ENCODE peak calls at places on chromosomes 6 and 20, in nine cellular contexts. J, I, U, O, N, E, G, H and L are unnamed samples.

GRCh38 chr6:79841577-79842381 is 105.6 kb downstream of the ELOVL4 start:
- DNase-seq in J (no peak), I (peak; percentile 24), U (no peak), O (peak; percentile 23), N (no peak), E (no peak), G (peak; percentile 15), H (no peak), L (no peak)

GRCh38 chr20:25000268-25000801 is 7.8 kb upstream of the APMAP start:
- DNase-seq in J (no peak), I (peak; percentile 94), U (no peak), O (no peak), N (peak; percentile 75), E (peak; percentile 68), G (no peak), H (peak; percentile 55), L (peak; percentile 89)

GRCh38 chr20:2470051-2470431 is 548 bp downstream of the SNRPB start:
- DNase-seq in J (peak; percentile 55), I (peak; percentile 76), U (no peak), O (peak; percentile 53), N (peak; percentile 68), E (peak; percentile 54), G (peak; percentile 36), H (peak; percentile 54), L (peak; percentile 54)

GRCh38 chr20:58850693-58851174 is at the start of gene GNAS-AS1:
- DNase-seq in J (peak; percentile 93), I (peak; percentile 82), U (no peak), O (peak; percentile 83), N (peak; percentile 93), E (peak; percentile 87), G (peak; percentile 95), H (peak; percentile 83), L (peak; percentile 63)

GRCh38 chr6:158850807-158851115 is 31.6 kb upstream of the EZR start:
- DNase-seq in J (no peak), I (peak; percentile 78), U (no peak), O (no peak), N (peak; percentile 24), E (no peak), G (no peak), H (no peak), L (no peak)

GRCh38 chr6:143964667-143965066 is 43.4 kb downstream of the PLAGL1 start:
- DNase-seq in J (no peak), I (no peak), U (no peak), O (no peak), N (no peak), E (no peak), G (peak; percentile 75), H (peak; percentile 57), L (no peak)

GRCh38 chr6:126118058-126118759 is 131.9 kb downstream of the TRMT11 start:
- DNase-seq in J (no peak), I (peak; percentile 29), U (no peak), O (no peak), N (peak; percentile 63), E (peak; percentile 63), G (no peak), H (no peak), L (no peak)

GRCh38 chr6:1667012-1667804 is 57.5 kb downstream of the FOXC1 start:
- DNase-seq in J (no peak), I (no peak), U (no peak), O (no peak), N (peak; percentile 8), E (peak; percentile 10), G (no peak), H (peak; percentile 58), L (no peak)

GRCh38 chr20:37419307-37419706 is 73.4 kb downstream of the SRC start:
- DNase-seq in J (no peak), I (no peak), U (no peak), O (no peak), N (no peak), E (no peak), G (no peak), H (no peak), L (no peak)

GRCh38 chr20:37420610-37421009 is 74.7 kb downstream of the SRC start:
- DNase-seq in J (no peak), I (no peak), U (no peak), O (no peak), N (no peak), E (no peak), G (no peak), H (no peak), L (no peak)

GRCh38 chr20:37421060-37421639 is 75.2 kb downstream of the SRC start:
- DNase-seq in J (no peak), I (no peak), U (no peak), O (no peak), N (no peak), E (no peak), G (no peak), H (no peak), L (no peak)

GRCh38 chr20:37418591-37418990 is 72.7 kb downstream of the SRC start:
- DNase-seq in J (no peak), I (peak; percentile 50), U (no peak), O (no peak), N (no peak), E (no peak), G (no peak), H (no peak), L (no peak)

GRCh38 chr20:37419774-37420542 is 74.0 kb downstream of the SRC start:
- DNase-seq in J (no peak), I (no peak), U (no peak), O (no peak), N (no peak), E (no peak), G (no peak), H (no peak), L (no peak)
- TF ChIP-seq EZH2 in J (no peak), I (no peak), U (no peak), O (no peak), N (peak; percentile 1), E (no peak), G (no peak), H (no peak), L (no peak)

DNA sequence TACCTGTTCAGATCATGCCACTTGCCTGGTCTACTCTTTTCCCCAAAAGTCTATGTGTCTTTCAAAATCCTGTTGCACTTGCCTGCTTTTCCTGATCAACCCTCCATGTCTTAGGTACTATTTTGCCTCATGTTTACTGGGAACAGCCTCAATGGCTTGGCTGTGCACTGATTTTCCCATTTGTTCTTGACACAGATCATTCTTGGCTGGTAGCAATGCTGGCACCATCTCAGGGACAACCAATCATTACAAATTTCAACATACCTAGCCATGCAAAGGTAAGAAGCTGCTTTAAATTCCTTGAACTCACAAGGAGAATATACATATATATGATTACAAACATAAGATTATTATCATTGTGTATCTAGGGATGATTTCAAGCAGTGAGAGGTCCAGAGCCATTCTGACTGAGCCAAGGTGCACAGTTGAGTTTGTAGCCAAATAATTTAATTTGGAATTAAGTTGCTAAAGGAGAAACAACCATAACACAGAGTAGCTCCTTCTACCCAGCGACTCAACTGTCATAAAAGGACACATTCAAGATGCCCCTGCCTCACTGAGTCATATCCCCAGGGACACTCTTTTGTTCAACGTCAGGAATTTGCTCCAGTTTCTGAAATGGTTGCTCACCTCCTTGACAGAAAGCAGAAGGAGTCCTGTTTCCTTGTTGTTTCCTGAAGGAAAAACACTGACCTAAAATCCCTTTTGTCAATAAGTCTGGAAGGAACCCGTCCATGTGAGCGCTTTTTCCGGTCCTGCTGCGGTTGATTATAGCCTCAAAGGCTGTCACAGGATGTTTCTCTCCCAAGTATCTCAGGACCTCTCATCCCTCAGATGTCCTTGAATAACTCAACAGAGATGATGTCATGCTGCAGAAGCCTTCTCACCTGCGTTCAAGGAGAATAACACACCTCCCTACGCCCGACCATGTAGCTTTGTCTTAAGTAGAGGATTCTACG is 113.8 kb upstream of the PLEKHG1 start:
- DNase-seq in J (peak; percentile 72), I (peak; percentile 44), U (no peak), O (no peak), N (no peak), E (no peak), G (no peak), H (no peak), L (no peak)
- H3K27ac ChIP-seq in J (no peak overlapping the region), I (no peak overlapping the region), U (no peak overlapping the region), O (no peak overlapping the region), N (no peak overlapping the region), E (no peak overlapping the region), G (no peak overlapping the region), H (no peak overlapping the region), L (no peak overlapping the region)

DNA sequence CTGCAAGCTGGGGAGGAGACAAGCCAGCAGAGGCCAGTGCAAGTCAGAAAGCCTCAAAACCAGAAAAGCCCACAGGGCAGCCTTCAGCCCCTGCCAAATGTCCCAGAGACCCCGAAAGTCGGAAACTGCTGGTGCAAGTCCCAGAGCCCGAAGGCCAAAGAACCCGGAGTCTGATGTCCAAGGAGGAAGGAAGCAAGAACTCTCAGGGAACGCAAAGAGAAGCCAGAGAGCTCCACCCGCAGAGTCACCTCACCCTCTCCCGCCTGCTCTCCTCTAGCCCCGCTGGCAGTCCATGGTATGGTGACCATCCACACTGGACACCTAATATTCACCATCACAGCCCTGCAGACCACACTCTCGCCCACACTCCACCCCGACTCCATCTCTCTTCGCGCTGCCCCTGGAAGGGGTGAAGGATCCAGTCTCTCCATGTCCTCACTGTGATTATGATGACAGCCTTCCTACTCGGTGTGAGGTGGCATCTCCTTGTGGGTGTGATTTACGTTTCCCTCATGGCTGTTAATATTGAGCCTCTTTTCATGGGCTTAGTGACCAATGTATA is 10.6 kb downstream of the ULBP3 start:
- DNase-seq in J (no peak), I (no peak), U (no peak), O (no peak), N (no peak), E (no peak), G (no peak), H (no peak), L (no peak)
- TF ChIP-seq EZH2 in J (no peak), I (no peak), U (no peak), O (no peak), N (no peak), E (no peak), G (no peak), H (no peak), L (no peak)

GRCh38 chr20:17543531-17543961 is 12.4 kb upstream of the BFSP1 start:
- DNase-seq in J (no peak), I (peak; percentile 81), U (no peak), O (no peak), N (peak; percentile 73), E (peak; percentile 72), G (no peak), H (peak; percentile 39), L (peak; percentile 52)

GRCh38 chr20:17542993-17543412 is 11.8 kb upstream of the BFSP1 start:
- DNase-seq in J (no peak), I (peak; percentile 89), U (no peak), O (no peak), N (peak; percentile 97), E (peak; percentile 97), G (no peak), H (no peak), L (peak; percentile 52)

GRCh38 chr20:17541996-17542395 is 10.8 kb upstream of the BFSP1 start:
- DNase-seq in J (no peak), I (peak; percentile 90), U (no peak), O (no peak), N (peak; percentile 97), E (peak; percentile 97), G (no peak), H (no peak), L (peak; percentile 76)

GRCh38 chr20:17542481-17542880 is 11.3 kb upstream of the BFSP1 start:
- DNase-seq in J (no peak), I (peak; percentile 39), U (no peak), O (no peak), N (peak; percentile 52), E (peak; percentile 55), G (no peak), H (no peak), L (no peak)

DNA sequence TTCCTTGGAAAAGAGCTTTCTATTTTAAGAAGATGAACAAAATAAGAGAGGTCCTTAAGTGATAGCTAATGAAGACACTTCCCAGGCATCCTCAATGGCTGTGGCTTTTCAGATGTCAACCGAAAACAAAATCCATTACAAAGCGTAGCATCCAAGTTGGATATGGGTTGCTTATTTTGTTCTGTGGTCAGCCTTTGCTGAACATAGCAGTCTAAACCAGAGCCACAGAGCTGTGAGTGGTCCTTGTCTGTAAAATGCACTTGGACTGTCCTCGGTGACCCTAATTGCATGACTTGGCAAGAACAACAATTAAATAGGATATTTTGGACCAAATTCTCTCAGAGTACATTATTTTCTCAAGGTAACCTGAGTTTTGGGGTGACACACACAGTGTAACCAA is 10.4 kb upstream of the BFSP1 start:
- DNase-seq in J (no peak), I (no peak), U (no peak), O (no peak), N (no peak), E (peak; percentile 30), G (no peak), H (no peak), L (no peak)
- H3K27ac ChIP-seq in J (no peak overlapping the region), I (no peak overlapping the region), U (no peak overlapping the region), O (no peak overlapping the region), N (no peak overlapping the region), E (no peak overlapping the region), G (no peak overlapping the region), H (no peak overlapping the region), L (no peak overlapping the region)